ENCODE peak calls at places on chromosomes 4 and X, in six cellular contexts. One of them, this sample, is unnamed.

GRCh38 chr4:3827616-3828492 is 61.7 kb downstream of the ADRA2C start:
- DNase-seq in CD4-positive, alpha-beta T cell: no peak
- DNase-seq in AG04450: no peak
- DNase-seq in Calu3: peak; percentile 72
- DNase-seq in neural crest cell: no peak
- DNase-seq in endothelial cell: no peak
- DNase-seq in this sample: no peak

GRCh38 chr4:133146574-133147198 is 2.4 kb upstream of the PCDH10 start:
- DNase-seq in endothelial cell: peak; percentile 78
- DNase-seq in Calu3: peak; percentile 16
- DNase-seq in neural crest cell: peak; percentile 73
- DNase-seq in CD4-positive, alpha-beta T cell: no peak
- DNase-seq in AG04450: no peak
- DNase-seq in this sample: peak; percentile 52

GRCh38 chrX:633655-634305 is 3.2 kb downstream of the SHOX start:
- DNase-seq in CD4-positive, alpha-beta T cell: no peak
- DNase-seq in Calu3: no peak
- DNase-seq in neural crest cell: no peak
- DNase-seq in AG04450: no peak
- DNase-seq in endothelial cell: no peak
- DNase-seq in this sample: no peak

GRCh38 chr4:89598602-89599001 is 238.4 kb downstream of the SNCA start:
- DNase-seq in neural crest cell: no peak
- DNase-seq in CD4-positive, alpha-beta T cell: no peak
- DNase-seq in AG04450: peak; percentile 1
- DNase-seq in Calu3: no peak
- DNase-seq in endothelial cell: no peak
- DNase-seq in this sample: no peak

GRCh38 chrX:14673236-14673635 is 143.9 kb downstream of the GLRA2 start:
- DNase-seq in Calu3: no peak
- DNase-seq in neural crest cell: no peak
- DNase-seq in AG04450: no peak
- DNase-seq in endothelial cell: no peak
- DNase-seq in CD4-positive, alpha-beta T cell: no peak
- DNase-seq in this sample: no peak

GRCh38 chr4:138190452-138190858 is 51.7 kb downstream of the SLC7A11 start:
- DNase-seq in AG04450: no peak
- DNase-seq in Calu3: no peak
- DNase-seq in neural crest cell: no peak
- DNase-seq in endothelial cell: no peak
- DNase-seq in CD4-positive, alpha-beta T cell: no peak
- DNase-seq in this sample: no peak

GRCh38 chr4:1991596-1992434 is 17.0 kb downstream of the NELFA start:
- DNase-seq in Calu3: no peak
- DNase-seq in neural crest cell: no peak
- DNase-seq in AG04450: no peak
- DNase-seq in endothelial cell: no peak
- DNase-seq in CD4-positive, alpha-beta T cell: no peak
- DNase-seq in this sample: no peak

GRCh38 chrX:44152867-44153266 is 179.7 kb upstream of the NDP start:
- DNase-seq in AG04450: no peak
- DNase-seq in CD4-positive, alpha-beta T cell: no peak
- DNase-seq in Calu3: no peak
- DNase-seq in neural crest cell: no peak
- DNase-seq in endothelial cell: no peak
- DNase-seq in this sample: no peak

GRCh38 chrX:13386636-13387035 is 66.8 kb upstream of the ATXN3L start:
- DNase-seq in endothelial cell: no peak
- DNase-seq in neural crest cell: no peak
- DNase-seq in CD4-positive, alpha-beta T cell: no peak
- DNase-seq in Calu3: no peak
- DNase-seq in AG04450: no peak
- DNase-seq in this sample: no peak

GRCh38 chr4:142420461-142421095 is 425.5 kb downstream of the INPP4B start:
- DNase-seq in CD4-positive, alpha-beta T cell: no peak
- DNase-seq in Calu3: no peak
- DNase-seq in endothelial cell: no peak
- DNase-seq in AG04450: no peak
- DNase-seq in neural crest cell: no peak
- DNase-seq in this sample: no peak

GRCh38 chr4:110475881-110476818 is at the start of gene ENPEP:
- DNase-seq in Calu3: no peak
- DNase-seq in endothelial cell: no peak
- DNase-seq in AG04450: no peak
- DNase-seq in CD4-positive, alpha-beta T cell: no peak
- DNase-seq in neural crest cell: no peak
- DNase-seq in this sample: no peak

GRCh38 chr4:12724520-12724919 is 759.6 kb downstream of the RAB28 start:
- DNase-seq in endothelial cell: no peak
- DNase-seq in AG04450: no peak
- DNase-seq in CD4-positive, alpha-beta T cell: no peak
- DNase-seq in Calu3: no peak
- DNase-seq in neural crest cell: no peak
- DNase-seq in this sample: no peak

GRCh38 chr4:56995525-56995924 is 16.8 kb downstream of the POLR2B start:
- DNase-seq in neural crest cell: no peak
- DNase-seq in CD4-positive, alpha-beta T cell: no peak
- DNase-seq in endothelial cell: no peak
- DNase-seq in Calu3: no peak
- DNase-seq in AG04450: peak; percentile 87
- DNase-seq in this sample: no peak

GRCh38 chr4:56506110-56506705 is 617 bp downstream of the ARL9 start:
- DNase-seq in endothelial cell: peak; percentile 8
- DNase-seq in AG04450: no peak
- DNase-seq in CD4-positive, alpha-beta T cell: no peak
- DNase-seq in neural crest cell: no peak
- DNase-seq in Calu3: no peak
- DNase-seq in this sample: peak; percentile 21

GRCh38 chr4:38533024-38533556 is 130.9 kb upstream of the KLF3 start:
- DNase-seq in Calu3: no peak
- DNase-seq in endothelial cell: no peak
- DNase-seq in AG04450: no peak
- DNase-seq in neural crest cell: no peak
- DNase-seq in CD4-positive, alpha-beta T cell: no peak
- DNase-seq in this sample: no peak

GRCh38 chr4:13970349-13970748 is 342.8 kb upstream of the BOD1L1 start:
- DNase-seq in CD4-positive, alpha-beta T cell: no peak
- DNase-seq in Calu3: no peak
- DNase-seq in endothelial cell: no peak
- DNase-seq in AG04450: no peak
- DNase-seq in neural crest cell: no peak
- DNase-seq in this sample: no peak

DNA sequence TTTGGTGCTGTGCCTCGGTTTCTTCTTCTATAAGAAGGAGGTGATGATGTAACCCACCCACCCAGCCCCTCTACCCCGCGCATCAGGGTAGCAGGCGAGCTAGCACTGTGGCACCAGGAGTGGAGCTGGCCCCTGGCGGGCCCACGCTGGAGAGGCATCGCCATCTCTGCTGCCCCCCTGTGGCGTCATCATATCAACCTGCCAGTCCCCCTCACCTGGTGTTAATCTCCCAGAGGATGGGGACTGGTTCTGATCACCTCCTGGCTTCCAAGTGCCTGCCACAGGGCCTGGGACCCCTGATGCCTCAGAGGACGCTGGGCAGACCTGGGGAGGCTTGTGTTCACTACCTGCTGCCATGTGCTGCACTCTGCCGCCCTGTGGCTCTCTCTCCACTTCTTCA is 6.3 kb upstream of the SORCS2 start:
- DNase-seq in CD4-positive, alpha-beta T cell: no peak
- DNase-seq in endothelial cell: peak; percentile 64
- DNase-seq in Calu3: peak; percentile 54
- DNase-seq in AG04450: no peak
- DNase-seq in neural crest cell: no peak
- DNase-seq in this sample: peak; percentile 48
- TF ChIP-seq CTCF in CD4-positive, alpha-beta T cell: no peak
- TF ChIP-seq CTCF in endothelial cell: peak; percentile 41
- TF ChIP-seq CTCF in Calu3: peak; percentile 37
- TF ChIP-seq CTCF in AG04450: peak; percentile 40
- TF ChIP-seq CTCF in neural crest cell: peak; percentile 48
- TF ChIP-seq CTCF in this sample: peak; percentile 40

GRCh38 chrX:49754238-49754857 is 58.6 kb upstream of the PAGE1 start:
- DNase-seq in endothelial cell: peak; percentile 44
- DNase-seq in CD4-positive, alpha-beta T cell: peak; percentile 15
- DNase-seq in neural crest cell: peak; percentile 32
- DNase-seq in AG04450: peak; percentile 0
- DNase-seq in Calu3: peak; percentile 36
- DNase-seq in this sample: peak; percentile 54
- TF ChIP-seq CTCF in endothelial cell: peak; percentile 45
- TF ChIP-seq CTCF in CD4-positive, alpha-beta T cell: peak; percentile 57
- TF ChIP-seq CTCF in neural crest cell: peak; percentile 73
- TF ChIP-seq CTCF in AG04450: peak; percentile 61
- TF ChIP-seq CTCF in Calu3: peak; percentile 60
- TF ChIP-seq CTCF in this sample: peak; percentile 63

GRCh38 chr4:154503598-154503997 is 12.0 kb upstream of the DCHS2 start:
- DNase-seq in AG04450: no peak
- DNase-seq in endothelial cell: no peak
- DNase-seq in neural crest cell: no peak
- DNase-seq in Calu3: peak; percentile 5
- DNase-seq in CD4-positive, alpha-beta T cell: no peak
- DNase-seq in this sample: no peak
- TF ChIP-seq CTCF in AG04450: peak; percentile 60
- TF ChIP-seq CTCF in endothelial cell: peak; percentile 76
- TF ChIP-seq CTCF in neural crest cell: peak; percentile 69
- TF ChIP-seq CTCF in Calu3: peak; percentile 13
- TF ChIP-seq CTCF in CD4-positive, alpha-beta T cell: peak; percentile 48
- TF ChIP-seq CTCF in this sample: peak; percentile 46

GRCh38 chr4:98260047-98260578 is 1.1 kb upstream of the RAP1GDS1 start:
- DNase-seq in Calu3: peak; percentile 45
- DNase-seq in AG04450: no peak
- DNase-seq in CD4-positive, alpha-beta T cell: peak; percentile 16
- DNase-seq in endothelial cell: no peak
- DNase-seq in neural crest cell: peak; percentile 35
- DNase-seq in this sample: peak; percentile 46
- TF ChIP-seq CTCF in Calu3: no peak
- TF ChIP-seq CTCF in AG04450: no peak
- TF ChIP-seq CTCF in CD4-positive, alpha-beta T cell: no peak
- TF ChIP-seq CTCF in endothelial cell: no peak
- TF ChIP-seq CTCF in neural crest cell: no peak
- TF ChIP-seq CTCF in this sample: no peak

GRCh38 chr4:121946644-121947043 is 5.2 kb downstream of the TRPC3 start:
- DNase-seq in AG04450: no peak
- DNase-seq in endothelial cell: no peak
- DNase-seq in CD4-positive, alpha-beta T cell: no peak
- DNase-seq in Calu3: no peak
- DNase-seq in neural crest cell: no peak
- DNase-seq in this sample: no peak

GRCh38 chr4:121938282-121939092 is 13.4 kb downstream of the TRPC3 start:
- DNase-seq in AG04450: no peak
- DNase-seq in neural crest cell: no peak
- DNase-seq in CD4-positive, alpha-beta T cell: no peak
- DNase-seq in endothelial cell: no peak
- DNase-seq in Calu3: no peak
- DNase-seq in this sample: no peak

GRCh38 chr4:121939690-121940089 is 12.2 kb downstream of the TRPC3 start:
- DNase-seq in Calu3: no peak
- DNase-seq in neural crest cell: no peak
- DNase-seq in endothelial cell: no peak
- DNase-seq in CD4-positive, alpha-beta T cell: no peak
- DNase-seq in AG04450: no peak
- DNase-seq in this sample: no peak

GRCh38 chr4:121943941-121944340 is 7.9 kb downstream of the TRPC3 start:
- DNase-seq in endothelial cell: peak; percentile 73
- DNase-seq in Calu3: no peak
- DNase-seq in AG04450: no peak
- DNase-seq in CD4-positive, alpha-beta T cell: no peak
- DNase-seq in neural crest cell: peak; percentile 25
- DNase-seq in this sample: peak; percentile 41
- TF ChIP-seq CTCF in endothelial cell: peak; percentile 55
- TF ChIP-seq CTCF in Calu3: peak; percentile 26
- TF ChIP-seq CTCF in AG04450: peak; percentile 42
- TF ChIP-seq CTCF in CD4-positive, alpha-beta T cell: no peak
- TF ChIP-seq CTCF in neural crest cell: peak; percentile 40
- TF ChIP-seq CTCF in this sample: peak; percentile 59

GRCh38 chr4:156798438-156798837 is 173.2 kb downstream of the PDGFC start:
- DNase-seq in Calu3: no peak
- DNase-seq in AG04450: no peak
- DNase-seq in CD4-positive, alpha-beta T cell: no peak
- DNase-seq in neural crest cell: no peak
- DNase-seq in endothelial cell: no peak
- DNase-seq in this sample: no peak

GRCh38 chr4:156795727-156796126 is 175.9 kb downstream of the PDGFC start:
- DNase-seq in CD4-positive, alpha-beta T cell: no peak
- DNase-seq in neural crest cell: no peak
- DNase-seq in Calu3: no peak
- DNase-seq in endothelial cell: no peak
- DNase-seq in AG04450: no peak
- DNase-seq in this sample: no peak

GRCh38 chr4:156799121-156799589 is 172.4 kb downstream of the PDGFC start:
- DNase-seq in CD4-positive, alpha-beta T cell: no peak
- DNase-seq in Calu3: no peak
- DNase-seq in neural crest cell: no peak
- DNase-seq in AG04450: no peak
- DNase-seq in endothelial cell: no peak
- DNase-seq in this sample: no peak

GRCh38 chr4:156803056-156803455 is 168.5 kb downstream of the PDGFC start:
- DNase-seq in Calu3: no peak
- DNase-seq in AG04450: no peak
- DNase-seq in neural crest cell: no peak
- DNase-seq in endothelial cell: no peak
- DNase-seq in CD4-positive, alpha-beta T cell: no peak
- DNase-seq in this sample: no peak

GRCh38 chr4:156800463-156800862 is 171.1 kb downstream of the PDGFC start:
- DNase-seq in Calu3: no peak
- DNase-seq in neural crest cell: no peak
- DNase-seq in AG04450: no peak
- DNase-seq in endothelial cell: no peak
- DNase-seq in CD4-positive, alpha-beta T cell: no peak
- DNase-seq in this sample: no peak
- TF ChIP-seq CTCF in Calu3: no peak
- TF ChIP-seq CTCF in neural crest cell: peak; percentile 48
- TF ChIP-seq CTCF in AG04450: peak; percentile 8
- TF ChIP-seq CTCF in endothelial cell: peak; percentile 54
- TF ChIP-seq CTCF in CD4-positive, alpha-beta T cell: no peak
- TF ChIP-seq CTCF in this sample: no peak